ENCODE peak calls at places on chromosome 16, in four cellular contexts. K, C, W and F are unnamed samples.

GRCh38 chr16:86041807-86042206 is 142.8 kb downstream of the IRF8 start:
- DNase-seq in K (no peak), C (no peak), W (no peak), F (peak)

GRCh38 chr16:84543931-84544776 is 39.7 kb upstream of the MEAK7 start:
- DNase-seq in K (no peak), C (no peak), W (no peak), F (no peak)

GRCh38 chr16:27685802-27686201 is 135.9 kb downstream of the KATNIP start:
- DNase-seq in K (no peak), C (peak), W (no peak), F (no peak)

GRCh38 chr16:81626181-81626674 is 152.9 kb upstream of the PLCG2 start:
- DNase-seq in K (peak), C (peak), W (no peak), F (no peak)

GRCh38 chr16:82033006-82033405 is 2.0 kb upstream of the HSD17B2 start:
- DNase-seq in K (no peak), C (no peak), W (no peak), F (no peak)

GRCh38 chr16:81586976-81587625 is 142.5 kb downstream of the CMIP start:
- DNase-seq in K (no peak), C (no peak), W (no peak), F (peak)

GRCh38 chr16:68995011-68995504 is 110.4 kb upstream of the HAS3 start:
- DNase-seq in K (peak), C (peak), W (no peak), F (no peak)

GRCh38 chr16:78608305-78608776 is 508.9 kb downstream of the WWOX start:
- DNase-seq in K (no peak), C (no peak), W (no peak), F (no peak)

GRCh38 chr16:31094088-31094423 is 541 bp downstream of the VKORC1 start:
- DNase-seq in K (no peak), C (peak), W (no peak), F (no peak)

GRCh38 chr16:12158428-12158827 is 181.9 kb downstream of the SNX29 start:
- DNase-seq in K (peak), C (peak), W (peak), F (no peak)

GRCh38 chr16:23801387-23801786 is 34.4 kb upstream of the PRKCB start:
- DNase-seq in K (no peak), C (peak), W (peak), F (no peak)

GRCh38 chr16:30352488-30353401 is 2.4 kb downstream of the CD2BP2 start:
- DNase-seq in K (no peak), C (no peak), W (no peak), F (peak)

GRCh38 chr16:84643180-84643583 is 5.1 kb upstream of the KLHL36 start:
- DNase-seq in K (peak), C (peak), W (no peak), F (no peak)

GRCh38 chr16:58494981-58495860 is 4.7 kb upstream of the NDRG4 start:
- DNase-seq in K (no peak), C (peak), W (peak), F (no peak)

GRCh38 chr16:23823475-23824407 is 12.0 kb upstream of the PRKCB start:
- DNase-seq in K (no peak), C (no peak), W (no peak), F (no peak)

GRCh38 chr16:49378238-49378637 is 4.6 kb downstream of the C16orf78 start:
- DNase-seq in K (no peak), C (no peak), W (no peak), F (no peak)

GRCh38 chr16:53457670-53458069 is 23.4 kb downstream of the RBL2 start:
- DNase-seq in K (no peak), C (no peak), W (peak), F (no peak)

GRCh38 chr16:85430523-85431381 is 182.4 kb upstream of the GSE1 start:
- DNase-seq in K (no peak), C (no peak), W (peak), F (peak)

GRCh38 chr16:11621920-11622651 is 35.4 kb upstream of the LITAF start:
- DNase-seq in K (no peak), C (peak), W (peak), F (no peak)

GRCh38 chr16:72743011-72743761 is 304.7 kb downstream of the ZFHX3 start:
- DNase-seq in K (no peak), C (no peak), W (no peak), F (no peak)

GRCh38 chr16:72042157-72042660 is 12.1 kb upstream of the HP start:
- DNase-seq in K (no peak), C (no peak), W (no peak), F (no peak)

GRCh38 chr16:8882725-8883377 is 700 bp downstream of the LITAFD start:
- DNase-seq in K (no peak), C (no peak), W (no peak), F (peak)

GRCh38 chr16:82651921-82652601 is 25.3 kb downstream of the CDH13 start:
- DNase-seq in K (no peak), C (no peak), W (no peak), F (no peak)

GRCh38 chr16:10098991-10099390 is 83.2 kb downstream of the GRIN2A start:
- DNase-seq in K (no peak), C (peak), W (no peak), F (no peak)

GRCh38 chr16:23518435-23518891 is 8.2 kb upstream of the GGA2 start:
- DNase-seq in K (no peak), C (peak), W (peak), F (no peak)

GRCh38 chr16:54282923-54283734 is 3.5 kb downstream of the IRX3 start:
- DNase-seq in K (no peak), C (no peak), W (no peak), F (no peak)

GRCh38 chr16:30633526-30633925 is 17.2 kb upstream of the PRR14 start:
- DNase-seq in K (no peak), C (no peak), W (no peak), F (peak)

GRCh38 chr16:21100447-21100846 is 50.2 kb downstream of the DNAH3 start:
- DNase-seq in K (no peak), C (peak), W (no peak), F (no peak)

GRCh38 chr16:46801428-46802049 is 29.4 kb downstream of the C16orf87 start:
- DNase-seq in K (no peak), C (peak), W (no peak), F (no peak)

GRCh38 chr16:77844801-77845200 is 56.4 kb downstream of the VAT1L start:
- DNase-seq in K (no peak), C (no peak), W (no peak), F (no peak)

GRCh38 chr16:28823291-28823718 is 506 bp downstream of the ATXN2L start:
- DNase-seq in K (no peak), C (no peak), W (no peak), F (no peak)

GRCh38 chr16:20904507-20905079 is 4.0 kb downstream of the LYRM1 start:
- DNase-seq in K (peak), C (peak), W (peak), F (no peak)

GRCh38 chr16:22379656-22380055 is 5.2 kb upstream of the CDR2 start:
- DNase-seq in K (no peak), C (no peak), W (no peak), F (no peak)

GRCh38 chr16:51621610-51622009 is 470.5 kb upstream of the SALL1 start:
- DNase-seq in K (peak), C (no peak), W (no peak), F (no peak)

GRCh38 chr16:906296-906695 is 64.5 kb downstream of the LMF1 start:
- DNase-seq in K (no peak), C (no peak), W (no peak), F (no peak)
- TF ChIP-seq CTCF in K (no peak), C (no peak), W (no peak), F (no peak)

GRCh38 chr16:67016143-67016542 is 12.8 kb upstream of the CBFB start:
- DNase-seq in K (no peak), C (no peak), W (no peak), F (no peak)
- TF ChIP-seq CTCF in K (no peak), C (no peak), W (no peak), F (no peak)

DNA sequence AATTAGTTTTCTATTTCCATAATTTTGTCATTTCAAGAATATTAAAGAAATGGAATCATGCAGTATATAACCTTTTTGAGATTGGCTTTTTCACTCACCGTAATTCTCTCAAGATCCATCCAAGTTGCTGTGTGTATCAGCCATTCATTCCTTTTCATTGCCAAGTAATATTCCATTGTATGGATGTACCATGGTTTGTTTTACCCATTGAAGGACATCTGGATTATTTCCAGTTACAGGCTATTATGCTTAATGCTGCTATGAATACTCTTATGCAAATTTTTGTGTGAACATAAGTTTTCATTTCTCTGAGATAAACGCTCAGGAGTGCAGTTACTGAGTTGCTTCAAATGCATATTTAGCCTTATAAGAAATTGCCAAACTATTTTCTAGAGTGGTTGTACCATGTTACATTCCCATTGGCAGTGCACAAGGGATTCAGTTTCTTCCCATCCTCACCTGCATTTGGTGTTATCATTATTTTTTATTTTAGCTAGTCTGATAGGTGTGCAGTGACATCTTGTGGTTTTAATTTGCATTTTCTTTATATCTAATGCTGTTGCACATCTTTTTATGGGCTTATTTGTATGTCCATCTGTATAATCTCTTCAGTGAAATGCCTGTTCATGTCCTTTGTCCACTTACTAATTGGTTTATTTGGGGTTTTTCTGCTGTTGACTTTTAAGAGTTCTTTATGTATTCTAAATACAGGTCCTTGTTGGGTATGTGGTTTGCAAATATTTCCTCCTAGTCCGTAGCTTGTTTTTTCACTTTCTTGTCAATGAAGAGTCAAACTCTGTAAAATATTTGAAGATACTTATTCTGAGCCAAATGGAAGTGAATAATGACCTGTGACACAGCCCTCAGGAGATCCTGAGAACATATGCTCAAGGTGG is 32.7 kb downstream of the BMERB1 start:
- DNase-seq in K (no peak), C (peak), W (no peak), F (no peak)
- TF ChIP-seq CTCF in K (peak), C (no peak), W (no peak), F (peak)

DNA sequence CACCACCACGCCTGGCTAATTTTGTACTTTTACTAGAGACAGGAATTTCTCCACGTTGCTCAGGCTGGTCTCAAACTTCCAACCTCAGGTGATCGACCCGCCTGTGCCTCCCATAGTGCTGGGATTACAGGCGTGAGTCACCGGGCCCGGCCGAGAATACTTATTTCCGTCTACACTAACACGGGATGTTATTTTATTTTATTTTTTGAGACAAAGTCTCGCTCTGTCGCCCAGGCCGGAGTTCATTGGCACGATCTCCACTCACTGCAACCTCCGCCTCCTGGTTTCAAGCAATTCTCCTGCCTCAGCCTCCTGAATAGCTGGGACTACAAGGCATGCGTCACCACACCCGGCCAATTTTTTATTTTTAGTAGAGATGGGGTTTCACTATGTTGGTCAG is 9.5 kb upstream of the PDXDC1 start:
- DNase-seq in K (no peak), C (no peak), W (no peak), F (peak)
- TF ChIP-seq CTCF in K (no peak), C (no peak), W (no peak), F (no peak)

GRCh38 chr16:57299719-57300386 is 15.4 kb upstream of the PLLP start:
- DNase-seq in K (peak), C (peak), W (peak), F (peak)
- TF ChIP-seq CTCF in K (peak), C (no peak), W (no peak), F (peak)

DNA sequence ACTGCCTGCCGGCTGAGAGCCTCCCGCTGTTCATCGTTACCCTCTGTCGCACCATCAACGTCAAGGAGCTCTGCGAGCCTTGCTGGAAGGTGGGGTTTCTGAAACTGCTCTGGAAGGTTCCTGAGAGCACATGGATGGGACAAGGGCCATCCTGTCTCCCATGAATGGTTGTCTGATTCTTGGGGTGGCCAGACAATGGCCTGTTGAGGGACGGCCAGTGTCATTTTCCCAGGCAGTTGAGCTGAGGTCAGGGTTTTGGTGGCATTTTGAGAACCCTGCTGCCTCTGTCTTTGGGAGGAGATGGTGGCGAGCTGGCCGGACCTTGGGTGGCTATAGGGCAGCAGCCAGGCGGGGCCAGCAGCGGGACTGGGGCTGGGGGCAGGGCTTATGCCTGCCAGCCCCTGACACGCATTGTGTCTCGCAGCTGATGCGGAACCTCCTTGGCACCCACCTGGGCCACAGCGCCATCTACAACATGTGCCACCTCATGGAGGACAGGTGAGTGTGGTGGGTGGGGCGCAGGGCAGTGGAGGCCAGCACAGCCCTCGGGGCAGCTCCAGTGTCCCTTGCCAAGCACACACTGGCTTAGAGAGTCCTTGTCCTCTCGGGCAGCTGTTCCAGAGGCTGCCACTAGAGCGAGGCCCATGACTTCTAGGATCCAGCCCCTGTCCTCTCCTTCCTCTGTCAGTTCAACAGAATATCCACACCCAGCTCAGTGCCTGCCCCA is 9.1 kb downstream of the TSC2 start:
- DNase-seq in K (no peak), C (peak), W (no peak), F (no peak)
- TF ChIP-seq CTCF in K (peak), C (no peak), W (no peak), F (peak)

DNA sequence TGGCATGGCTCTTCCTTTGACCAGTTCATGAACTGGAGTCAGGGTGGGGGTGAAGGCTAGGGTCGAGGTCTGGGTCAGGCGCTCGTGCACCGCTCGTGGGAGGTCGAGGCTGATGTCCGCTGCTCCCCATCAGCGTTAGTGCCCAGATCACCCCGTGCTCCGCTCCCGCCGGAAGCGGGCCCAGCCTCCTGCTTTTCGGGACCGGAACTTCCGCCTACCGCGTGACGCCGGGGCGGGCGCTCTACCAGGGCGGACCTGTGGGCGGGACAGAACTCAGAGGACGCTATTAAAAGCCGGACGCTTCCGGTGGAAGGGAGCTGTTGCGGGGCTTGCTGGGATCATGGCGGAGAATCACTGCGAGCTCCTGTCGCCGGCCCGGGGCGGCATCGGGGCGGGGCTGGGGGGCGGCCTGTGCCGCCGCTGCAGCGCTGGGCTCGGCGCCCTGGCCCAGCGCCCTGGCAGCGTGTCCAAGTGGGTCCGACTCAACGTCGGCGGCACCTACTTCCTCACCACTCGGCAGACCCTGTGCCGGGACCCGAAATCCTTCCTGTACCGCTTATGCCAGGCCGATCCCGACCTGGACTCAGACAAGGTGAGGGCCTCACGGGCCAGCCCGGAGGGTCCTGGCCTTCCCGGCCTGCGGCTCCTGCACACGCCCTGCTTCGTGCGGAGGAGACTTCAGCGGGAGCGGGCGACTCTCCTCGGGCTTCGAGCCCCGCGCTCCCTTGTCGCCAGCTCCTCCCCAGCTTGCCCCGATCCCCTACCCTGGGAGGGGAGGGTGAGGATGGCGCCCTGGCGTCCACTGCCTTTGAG is at the start of gene KCTD5:
- DNase-seq in K (peak), C (peak), W (peak), F (peak)
- TF ChIP-seq CTCF in K (no peak), C (no peak), W (no peak), F (no peak)

GRCh38 chr16:3997231-3997841 is 116.8 kb upstream of the CREBBP start:
- DNase-seq in K (no peak), C (no peak), W (no peak), F (no peak)
- TF ChIP-seq CTCF in K (no peak), C (no peak), W (no peak), F (no peak)